ENCODE peak calls at places on chromosomes 12 and 14, in nine cellular contexts. M, B, D, T, K, A, G, Y and R are unnamed samples.

GRCh38 chr12:46556105-46556559 is 183.6 kb upstream of the SLC38A2 start:
- DNase-seq in M (no peak), B (peak), D (peak), T (no peak), K (no peak), A (no peak), G (no peak), Y (no peak), R (no peak)

GRCh38 chr12:56242986-56243385 is 13.1 kb downstream of the SLC39A5 start:
- DNase-seq in M (no peak), B (no peak), D (no peak), T (no peak), K (no peak), A (no peak), G (no peak), Y (no peak), R (no peak)

GRCh38 chr12:65123435-65124063 is 2.4 kb upstream of the WIF1 start:
- DNase-seq in M (no peak), B (peak), D (no peak), T (no peak), K (no peak), A (no peak), G (no peak), Y (peak), R (peak)

GRCh38 chr14:40204441-40205175 is 772.4 kb upstream of the FBXO33 start:
- DNase-seq in M (no peak), B (no peak), D (no peak), T (no peak), K (no peak), A (no peak), G (no peak), Y (no peak), R (no peak)

GRCh38 chr14:71675902-71676291 is 256.3 kb upstream of the RGS6 start:
- DNase-seq in M (no peak), B (peak), D (peak), T (no peak), K (no peak), A (peak), G (no peak), Y (no peak), R (no peak)

GRCh38 chr14:91866511-91867295 is 633 bp downstream of the TC2N start:
- DNase-seq in M (no peak), B (no peak), D (no peak), T (no peak), K (no peak), A (no peak), G (no peak), Y (no peak), R (peak)

GRCh38 chr12:51122844-51123243 is 39.4 kb upstream of the CSRNP2 start:
- DNase-seq in M (no peak), B (peak), D (no peak), T (no peak), K (no peak), A (no peak), G (no peak), Y (no peak), R (no peak)

GRCh38 chr14:86790408-86791364 is 1202.3 kb downstream of the GALC start:
- DNase-seq in M (no peak), B (peak), D (no peak), T (no peak), K (no peak), A (no peak), G (no peak), Y (no peak), R (no peak)

GRCh38 chr12:64946132-64946829 is 121.8 kb downstream of the TBC1D30 start:
- DNase-seq in M (no peak), B (no peak), D (no peak), T (peak), K (peak), A (no peak), G (no peak), Y (no peak), R (no peak)

GRCh38 chr12:123571343-123571813 is 13.0 kb upstream of the TMED2 start:
- DNase-seq in M (peak), B (peak), D (peak), T (peak), K (peak), A (no peak), G (no peak), Y (no peak), R (no peak)

GRCh38 chr12:65269603-65270002 is 8.9 kb upstream of the MSRB3 start:
- DNase-seq in M (no peak), B (peak), D (no peak), T (no peak), K (no peak), A (no peak), G (no peak), Y (no peak), R (no peak)

GRCh38 chr12:18261273-18261672 is at the start of gene PIK3C2G:
- DNase-seq in M (no peak), B (peak), D (no peak), T (no peak), K (no peak), A (no peak), G (no peak), Y (no peak), R (no peak)

GRCh38 chr12:83656004-83656403 is 969.3 kb downstream of the TMTC2 start:
- DNase-seq in M (no peak), B (peak), D (no peak), T (no peak), K (no peak), A (no peak), G (no peak), Y (no peak), R (no peak)

GRCh38 chr14:43898709-43899108 is 608.4 kb downstream of the FSCB start:
- DNase-seq in M (no peak), B (no peak), D (no peak), T (no peak), K (no peak), A (no peak), G (no peak), Y (no peak), R (no peak)

GRCh38 chr14:43896044-43896443 is 611.0 kb downstream of the FSCB start:
- DNase-seq in M (no peak), B (no peak), D (no peak), T (no peak), K (no peak), A (no peak), G (no peak), Y (no peak), R (no peak)

GRCh38 chr14:43900173-43900655 is 606.9 kb downstream of the FSCB start:
- DNase-seq in M (no peak), B (no peak), D (no peak), T (no peak), K (no peak), A (no peak), G (no peak), Y (no peak), R (no peak)

GRCh38 chr14:43894534-43894933 is 612.5 kb downstream of the FSCB start:
- DNase-seq in M (no peak), B (peak), D (no peak), T (no peak), K (no peak), A (no peak), G (no peak), Y (no peak), R (no peak)
- TF ChIP-seq CTCF in M (peak), B (peak), D (peak), T (no peak), K (no peak), A (peak), G (peak), Y (peak), R (peak)

GRCh38 chr14:99899578-99900178 is 106.5 kb downstream of the EML1 start:
- DNase-seq in M (no peak), B (peak), D (no peak), T (no peak), K (no peak), A (no peak), G (no peak), Y (no peak), R (no peak)
- TF ChIP-seq CTCF in M (peak), B (peak), D (peak), T (peak), K (peak), A (no peak), G (peak), Y (peak), R (peak)

GRCh38 chr14:75879031-75879430 is 102.8 kb downstream of the TGFB3 start:
- DNase-seq in M (no peak), B (peak), D (peak), T (no peak), K (no peak), A (peak), G (no peak), Y (no peak), R (no peak)

GRCh38 chr14:75877292-75877691 is 104.5 kb downstream of the TGFB3 start:
- DNase-seq in M (no peak), B (peak), D (peak), T (no peak), K (no peak), A (peak), G (no peak), Y (no peak), R (no peak)

GRCh38 chr14:75877884-75878283 is 103.9 kb downstream of the TGFB3 start:
- DNase-seq in M (no peak), B (no peak), D (no peak), T (no peak), K (no peak), A (no peak), G (no peak), Y (no peak), R (no peak)

GRCh38 chr14:75881986-75882385 is 99.8 kb downstream of the TGFB3 start:
- DNase-seq in M (no peak), B (no peak), D (peak), T (no peak), K (no peak), A (no peak), G (no peak), Y (no peak), R (no peak)

DNA sequence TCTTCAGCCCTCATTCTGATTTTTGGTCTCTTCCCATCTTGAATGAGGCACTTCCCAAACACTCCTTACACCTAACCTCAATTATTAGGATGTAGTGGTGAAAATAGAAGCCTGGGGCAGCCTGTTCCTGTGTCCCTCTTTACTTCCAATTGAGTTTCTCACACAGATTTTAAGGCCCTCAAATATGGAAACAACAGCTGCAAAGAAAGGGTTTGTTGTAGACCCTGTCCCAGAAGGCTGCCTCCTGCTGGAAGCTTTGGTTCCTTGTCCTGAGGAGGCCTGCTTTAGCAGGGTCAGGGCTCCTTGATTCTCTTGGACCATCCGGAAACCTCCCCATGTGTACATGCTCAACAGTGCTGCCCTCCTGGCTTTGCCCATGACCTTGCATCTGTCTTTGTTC is 101.3 kb downstream of the TGFB3 start:
- DNase-seq in M (no peak), B (no peak), D (no peak), T (no peak), K (no peak), A (no peak), G (no peak), Y (no peak), R (no peak)
- TF ChIP-seq CTCF in M (peak), B (no peak), D (peak), T (no peak), K (no peak), A (no peak), G (no peak), Y (no peak), R (no peak)

GRCh38 chr12:53145383-53145782 is 35.1 kb upstream of the ZNF740 start:
- DNase-seq in M (no peak), B (peak), D (no peak), T (peak), K (no peak), A (no peak), G (no peak), Y (no peak), R (no peak)

GRCh38 chr12:53143355-53143754 is 37.2 kb upstream of the ZNF740 start:
- DNase-seq in M (no peak), B (no peak), D (no peak), T (no peak), K (no peak), A (no peak), G (no peak), Y (no peak), R (no peak)

GRCh38 chr12:53147653-53148052 is 32.9 kb upstream of the ZNF740 start:
- DNase-seq in M (no peak), B (no peak), D (no peak), T (no peak), K (no peak), A (no peak), G (no peak), Y (no peak), R (no peak)

GRCh38 chr12:53147181-53147580 is 33.3 kb upstream of the ZNF740 start:
- DNase-seq in M (no peak), B (no peak), D (no peak), T (no peak), K (no peak), A (no peak), G (no peak), Y (no peak), R (no peak)

GRCh38 chr12:53145861-53146260 is 34.7 kb upstream of the ZNF740 start:
- DNase-seq in M (no peak), B (no peak), D (no peak), T (no peak), K (no peak), A (no peak), G (no peak), Y (no peak), R (no peak)
- TF ChIP-seq CTCF in M (no peak), B (no peak), D (no peak), T (no peak), K (no peak), A (no peak), G (no peak), Y (no peak), R (no peak)

DNA sequence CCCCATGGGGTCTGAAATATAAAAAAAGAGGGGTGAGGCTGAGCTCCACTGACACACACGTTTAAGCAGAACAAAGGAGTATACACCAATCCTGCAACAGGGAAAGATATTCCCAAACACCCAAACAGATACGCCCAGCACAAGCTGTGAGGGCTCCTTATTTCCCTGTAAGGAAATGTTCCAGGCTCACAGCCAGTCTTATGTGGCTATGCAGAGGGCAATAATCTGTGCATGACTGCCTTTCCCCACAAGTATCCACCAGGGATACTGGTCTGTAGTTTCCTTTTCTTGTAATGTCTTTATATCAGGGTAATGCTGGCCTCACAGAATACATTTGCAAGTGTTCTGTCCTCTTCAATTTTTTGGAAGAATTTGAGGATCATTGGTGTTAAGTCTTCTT is 141.7 kb upstream of the DAAM1 start:
- DNase-seq in M (no peak), B (no peak), D (no peak), T (no peak), K (no peak), A (no peak), G (no peak), Y (no peak), R (no peak)
- TF ChIP-seq CTCF in M (no peak), B (no peak), D (no peak), T (no peak), K (no peak), A (no peak), G (no peak), Y (no peak), R (no peak)

GRCh38 chr14:85415015-85415712 is 114.8 kb upstream of the FLRT2 start:
- DNase-seq in M (peak), B (peak), D (peak), T (peak), K (peak), A (peak), G (no peak), Y (no peak), R (no peak)
- TF ChIP-seq CTCF in M (no peak), B (peak), D (peak), T (peak), K (peak), A (peak), G (no peak), Y (no peak), R (no peak)

DNA sequence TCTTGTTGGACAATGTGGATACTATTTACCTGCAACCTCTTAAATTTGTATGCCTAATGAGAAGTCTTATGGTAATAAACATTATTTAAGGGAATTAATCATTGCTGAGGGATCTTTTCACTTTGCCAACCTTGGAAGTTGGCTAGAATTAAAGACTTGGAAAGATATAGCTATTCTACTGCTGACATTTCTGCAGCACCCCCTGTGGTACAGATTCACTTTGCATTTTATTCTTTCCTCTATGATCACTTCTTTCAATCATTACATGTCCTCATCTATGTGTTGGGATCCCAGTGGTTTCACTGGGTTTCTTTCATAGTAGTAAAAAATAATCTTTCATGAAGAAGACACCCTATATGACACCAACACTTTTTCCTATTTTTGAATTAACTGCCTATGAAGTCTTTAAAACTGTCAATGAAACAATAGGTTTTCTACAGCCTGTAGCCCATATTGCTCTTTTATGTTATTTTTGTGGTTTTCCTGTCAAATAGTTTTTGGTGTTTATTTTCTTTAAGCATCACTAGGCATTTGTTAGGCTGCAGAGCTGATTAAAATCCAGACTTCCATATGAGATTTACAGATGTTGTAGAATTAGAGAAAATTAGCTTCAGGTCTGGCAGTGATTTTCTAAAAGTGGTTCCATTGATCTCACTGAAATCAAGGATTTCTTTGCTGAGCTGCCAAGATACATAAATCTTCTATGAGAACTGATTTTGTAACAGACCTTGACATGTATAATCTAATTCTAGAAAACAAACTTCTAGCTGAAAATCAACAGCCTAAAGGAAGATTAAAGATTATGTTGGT is 256.1 kb downstream of the NAV3 start:
- DNase-seq in M (no peak), B (no peak), D (no peak), T (no peak), K (no peak), A (no peak), G (no peak), Y (no peak), R (no peak)
- TF ChIP-seq CTCF in M (no peak), B (no peak), D (peak), T (no peak), K (no peak), A (no peak), G (no peak), Y (peak), R (no peak)

GRCh38 chr12:113298861-113299545 is 35.9 kb downstream of the SLC8B1 start:
- DNase-seq in M (peak), B (no peak), D (no peak), T (peak), K (peak), A (no peak), G (peak), Y (no peak), R (no peak)

GRCh38 chr12:113298472-113298817 is 36.5 kb downstream of the SLC8B1 start:
- DNase-seq in M (peak), B (no peak), D (no peak), T (no peak), K (no peak), A (no peak), G (peak), Y (no peak), R (no peak)

GRCh38 chr12:113296557-113297213 is 38.2 kb downstream of the SLC8B1 start:
- DNase-seq in M (peak), B (no peak), D (no peak), T (no peak), K (no peak), A (no peak), G (no peak), Y (no peak), R (no peak)

GRCh38 chr12:113297214-113297587 is 37.7 kb downstream of the SLC8B1 start:
- DNase-seq in M (peak), B (no peak), D (no peak), T (peak), K (no peak), A (no peak), G (no peak), Y (no peak), R (no peak)

DNA sequence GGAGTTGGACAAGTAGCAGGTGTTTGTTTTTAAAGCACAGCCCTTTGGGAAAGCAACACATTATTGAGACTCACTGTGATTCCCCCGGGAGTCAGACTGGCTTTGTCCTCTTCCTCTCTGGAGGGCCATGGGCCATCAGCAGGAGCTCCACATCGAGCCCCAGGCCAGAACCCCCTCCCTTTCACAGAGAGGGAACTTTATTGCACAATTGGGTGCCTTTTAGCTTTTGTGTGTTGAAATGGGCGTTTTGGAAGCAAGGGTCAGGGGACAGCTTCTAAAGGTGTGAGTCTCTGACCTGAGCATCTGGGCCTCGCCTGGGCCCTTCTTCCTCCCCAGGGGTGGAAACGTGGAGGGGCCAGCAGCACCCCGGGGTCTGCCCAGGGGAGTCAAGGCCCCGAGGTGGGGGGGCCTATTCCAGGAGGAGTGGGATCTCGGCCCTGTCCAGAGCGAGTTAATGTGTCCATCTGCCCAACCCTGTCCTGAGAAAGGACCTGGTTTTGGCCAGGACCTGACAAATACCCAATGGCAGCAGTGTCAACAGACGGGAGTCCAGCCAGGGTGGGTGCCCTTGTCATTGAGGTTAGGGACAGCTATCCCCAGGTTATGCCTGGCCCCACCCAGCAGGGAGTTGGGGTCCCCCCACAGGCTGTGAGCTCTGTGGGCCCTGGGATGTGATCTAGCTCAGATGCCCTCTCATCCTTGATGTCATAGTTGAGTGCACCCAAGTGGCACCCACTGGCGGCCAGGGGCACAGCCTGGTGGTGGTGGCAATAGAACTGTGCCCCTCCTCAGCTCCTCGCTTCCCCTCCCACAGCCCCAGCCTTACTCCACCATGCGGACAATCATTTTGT is 37.1 kb downstream of the SLC8B1 start:
- DNase-seq in M (peak), B (no peak), D (no peak), T (no peak), K (no peak), A (no peak), G (peak), Y (no peak), R (no peak)
- TF ChIP-seq CTCF in M (no peak), B (no peak), D (no peak), T (no peak), K (no peak), A (no peak), G (no peak), Y (no peak), R (no peak)

GRCh38 chr12:12017798-12018197 is 52.9 kb upstream of the BCL2L14 start:
- DNase-seq in M (no peak), B (no peak), D (no peak), T (no peak), K (no peak), A (no peak), G (no peak), Y (peak), R (no peak)
- TF ChIP-seq CTCF in M (peak), B (no peak), D (peak), T (no peak), K (peak), A (peak), G (no peak), Y (no peak), R (no peak)